ENCODE peak calls at places on chromosomes 1 and 21, in seven cellular contexts. M, S, W, B, G, A and Q are unnamed samples.

GRCh38 chr1:39829791-39830533 is 41.3 kb upstream of the BMP8B start:
- DNase-seq in M (no peak), S (no peak), W (no peak), B (no peak), G (no peak), A (peak), Q (no peak)

GRCh38 chr1:248821101-248821500 is 4.6 kb downstream of the SH3BP5L start:
- DNase-seq in M (no peak), S (no peak), W (no peak), B (no peak), G (no peak), A (no peak), Q (no peak)

GRCh38 chr1:101025283-101025679 is 303 bp downstream of the DPH5 start:
- DNase-seq in M (no peak), S (no peak), W (no peak), B (no peak), G (no peak), A (peak), Q (no peak)

GRCh38 chr1:151327903-151328674 is 873 bp upstream of the PI4KB start:
- DNase-seq in M (no peak), S (no peak), W (no peak), B (peak), G (no peak), A (no peak), Q (no peak)

GRCh38 chr1:151616505-151616849 is 4.6 kb downstream of the SNX27 start:
- DNase-seq in M (no peak), S (no peak), W (no peak), B (no peak), G (no peak), A (no peak), Q (no peak)

GRCh38 chr1:145985502-145986439 is 10.6 kb downstream of the TXNIP start:
- DNase-seq in M (peak), S (peak), W (no peak), B (peak), G (no peak), A (no peak), Q (peak)

GRCh38 chr1:7329868-7330615 is 441.1 kb upstream of the VAMP3 start:
- DNase-seq in M (no peak), S (no peak), W (no peak), B (no peak), G (no peak), A (no peak), Q (no peak)

GRCh38 chr1:167893798-167894197 is 20.1 kb downstream of the ADCY10 start:
- DNase-seq in M (no peak), S (no peak), W (no peak), B (no peak), G (no peak), A (no peak), Q (no peak)

GRCh38 chr21:34889287-34889536 is 159.9 kb downstream of the RUNX1 start:
- DNase-seq in M (no peak), S (peak), W (no peak), B (peak), G (peak), A (peak), Q (peak)

GRCh38 chr1:99579691-99580171 is 66.2 kb upstream of the PALMD start:
- DNase-seq in M (no peak), S (no peak), W (no peak), B (no peak), G (no peak), A (no peak), Q (no peak)

GRCh38 chr1:153357076-153357852 is 390 bp upstream of the S100A9 start:
- DNase-seq in M (no peak), S (peak), W (no peak), B (peak), G (no peak), A (no peak), Q (no peak)

GRCh38 chr1:2202843-2203601 is 8.4 kb upstream of the FAAP20 start:
- DNase-seq in M (no peak), S (peak), W (no peak), B (peak), G (no peak), A (no peak), Q (no peak)

GRCh38 chr1:195663549-195664280 is 944.5 kb downstream of the KCNT2 start:
- DNase-seq in M (no peak), S (no peak), W (peak), B (no peak), G (no peak), A (peak), Q (no peak)

GRCh38 chr1:107935396-107936064 is 29.4 kb downstream of the VAV3 start:
- DNase-seq in M (no peak), S (no peak), W (no peak), B (no peak), G (no peak), A (no peak), Q (no peak)

GRCh38 chr1:169874229-169874628 is 19.5 kb downstream of the SCYL3 start:
- DNase-seq in M (no peak), S (no peak), W (peak), B (no peak), G (no peak), A (no peak), Q (no peak)

GRCh38 chr1:60049188-60049587 is 24.4 kb downstream of the C1orf87 start:
- DNase-seq in M (no peak), S (no peak), W (no peak), B (no peak), G (no peak), A (no peak), Q (no peak)

GRCh38 chr1:230286166-230286889 is 139.8 kb downstream of the PGBD5 start:
- DNase-seq in M (no peak), S (no peak), W (no peak), B (no peak), G (no peak), A (no peak), Q (no peak)

GRCh38 chr1:231134624-231135023 is 27.2 kb upstream of the TRIM67 start:
- DNase-seq in M (no peak), S (no peak), W (no peak), B (no peak), G (no peak), A (no peak), Q (no peak)

GRCh38 chr1:232162001-232162400 is 467.9 kb downstream of the SIPA1L2 start:
- DNase-seq in M (no peak), S (no peak), W (no peak), B (no peak), G (no peak), A (no peak), Q (no peak)

GRCh38 chr1:232600430-232601258 is 29.3 kb downstream of the SIPA1L2 start:
- DNase-seq in M (no peak), S (no peak), W (peak), B (no peak), G (no peak), A (no peak), Q (no peak)

GRCh38 chr1:63155437-63155836 is 166.9 kb upstream of the FOXD3 start:
- DNase-seq in M (no peak), S (no peak), W (no peak), B (no peak), G (no peak), A (no peak), Q (peak)

GRCh38 chr1:12650001-12650421 is 6.1 kb downstream of the AADACL4 start:
- DNase-seq in M (no peak), S (no peak), W (peak), B (no peak), G (no peak), A (no peak), Q (peak)

GRCh38 chr1:219041141-219041540 is 132.5 kb upstream of the LYPLAL1 start:
- DNase-seq in M (no peak), S (no peak), W (peak), B (no peak), G (no peak), A (no peak), Q (no peak)

GRCh38 chr1:215833936-215834729 is 267.0 kb downstream of the KCTD3 start:
- DNase-seq in M (no peak), S (no peak), W (no peak), B (no peak), G (no peak), A (no peak), Q (no peak)

GRCh38 chr1:205547932-205548827 is 43.7 kb downstream of the CDK18 start:
- DNase-seq in M (no peak), S (no peak), W (no peak), B (no peak), G (no peak), A (peak), Q (no peak)

GRCh38 chr1:48495911-48496310 is 23.9 kb upstream of the SPATA6 start:
- DNase-seq in M (no peak), S (no peak), W (no peak), B (no peak), G (no peak), A (no peak), Q (no peak)

GRCh38 chr1:40783001-40783905 is at the start of gene KCNQ4:
- DNase-seq in M (peak), S (peak), W (no peak), B (peak), G (no peak), A (peak), Q (peak)

GRCh38 chr21:36487641-36488307 is 7.9 kb upstream of the CLDN14 start:
- DNase-seq in M (peak), S (no peak), W (no peak), B (no peak), G (no peak), A (no peak), Q (peak)

GRCh38 chr1:54273837-54274192 is 73.8 kb downstream of the MRPL37 start:
- DNase-seq in M (no peak), S (no peak), W (no peak), B (peak), G (no peak), A (peak), Q (peak)

GRCh38 chr1:29249170-29249691 is 12.9 kb downstream of the PTPRU start:
- DNase-seq in M (no peak), S (no peak), W (no peak), B (no peak), G (no peak), A (peak), Q (peak)

GRCh38 chr1:15975358-15975804 is 520 bp downstream of the ZBTB17 start:
- DNase-seq in M (no peak), S (peak), W (no peak), B (peak), G (no peak), A (peak), Q (peak)

GRCh38 chr21:17828223-17828622 is 9.1 kb upstream of the C21orf91 start:
- DNase-seq in M (no peak), S (no peak), W (no peak), B (no peak), G (no peak), A (no peak), Q (no peak)

GRCh38 chr1:205543351-205544305 is 39.2 kb downstream of the CDK18 start:
- DNase-seq in M (peak), S (peak), W (peak), B (peak), G (no peak), A (peak), Q (peak)

GRCh38 chr1:107434379-107434728 is 293.5 kb downstream of the NTNG1 start:
- DNase-seq in M (no peak), S (no peak), W (no peak), B (no peak), G (no peak), A (no peak), Q (peak)

GRCh38 chr1:151723726-151724370 is 2.5 kb downstream of the RIIAD1 start:
- DNase-seq in M (no peak), S (no peak), W (no peak), B (no peak), G (no peak), A (no peak), Q (no peak)

GRCh38 chr1:53375440-53375839 is 47.6 kb upstream of the LRP8 start:
- DNase-seq in M (peak), S (no peak), W (no peak), B (no peak), G (no peak), A (no peak), Q (no peak)

GRCh38 chr1:25568090-25568833 is 24.9 kb downstream of the LDLRAP1 start:
- DNase-seq in M (peak), S (peak), W (no peak), B (no peak), G (no peak), A (peak), Q (no peak)

GRCh38 chr21:34335316-34335715 is 28.5 kb upstream of the KCNE2 start:
- DNase-seq in M (no peak), S (no peak), W (no peak), B (no peak), G (no peak), A (no peak), Q (no peak)

DNA sequence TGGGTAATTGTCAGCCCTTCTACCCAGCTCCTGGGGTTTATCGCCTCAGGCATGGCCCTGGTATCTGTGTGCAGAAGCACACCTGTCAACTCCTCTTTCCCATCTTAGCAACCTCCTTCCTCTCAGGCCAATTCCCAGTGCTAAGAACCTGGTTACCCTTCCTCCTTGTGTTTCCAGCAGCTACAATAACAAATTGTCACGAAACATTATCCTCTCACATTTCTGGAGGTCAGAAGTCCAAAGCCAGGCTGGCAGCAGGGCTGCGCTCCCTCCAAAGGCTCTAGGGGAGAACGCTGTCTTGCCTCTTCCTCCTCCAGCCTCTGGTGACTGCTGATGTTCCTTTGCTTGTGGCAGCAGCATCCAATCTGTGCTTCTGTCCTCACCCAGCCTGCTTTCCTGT is 10.7 kb upstream of the MRPS14 start:
- DNase-seq in M (no peak), S (no peak), W (no peak), B (no peak), G (no peak), A (no peak), Q (no peak)
- H3K27ac ChIP-seq in M (no peak), S (no peak), W (no peak), B (no peak), G (no peak), A (no peak), Q (no peak)

GRCh38 chr1:235293322-235293942 is 34.5 kb downstream of the ARID4B start:
- DNase-seq in M (no peak), S (no peak), W (no peak), B (no peak), G (no peak), A (no peak), Q (no peak)
- H3K27ac ChIP-seq in M (no peak), S (no peak), W (no peak), B (no peak), G (no peak), A (no peak), Q (no peak)

GRCh38 chr1:85628791-85629531 is 48.4 kb downstream of the CCN1 start:
- DNase-seq in M (peak), S (no peak), W (peak), B (peak), G (no peak), A (peak), Q (peak)

GRCh38 chr1:85626818-85627217 is 46.3 kb downstream of the CCN1 start:
- DNase-seq in M (no peak), S (no peak), W (no peak), B (no peak), G (no peak), A (no peak), Q (no peak)

GRCh38 chr1:85624361-85624760 is 43.8 kb downstream of the CCN1 start:
- DNase-seq in M (no peak), S (no peak), W (no peak), B (no peak), G (no peak), A (no peak), Q (no peak)

GRCh38 chr1:85629532-85629920 is 49.0 kb downstream of the CCN1 start:
- DNase-seq in M (no peak), S (no peak), W (no peak), B (no peak), G (no peak), A (no peak), Q (no peak)
- H3K27ac ChIP-seq in M (peak), S (peak), W (peak), B (peak), G (no peak), A (peak), Q (peak)

GRCh38 chr1:9293241-9293511 is 482 bp downstream of the SPSB1 start:
- DNase-seq in M (no peak), S (no peak), W (no peak), B (no peak), G (no peak), A (no peak), Q (no peak)

GRCh38 chr1:9289090-9289534 is 3.6 kb upstream of the SPSB1 start:
- DNase-seq in M (peak), S (peak), W (no peak), B (peak), G (peak), A (peak), Q (peak)

GRCh38 chr1:9292361-9293240 is at the start of gene SPSB1:
- DNase-seq in M (no peak), S (peak), W (no peak), B (peak), G (peak), A (peak), Q (peak)

GRCh38 chr1:9291914-9292360 is 757 bp upstream of the SPSB1 start:
- DNase-seq in M (no peak), S (peak), W (no peak), B (peak), G (no peak), A (peak), Q (peak)

DNA sequence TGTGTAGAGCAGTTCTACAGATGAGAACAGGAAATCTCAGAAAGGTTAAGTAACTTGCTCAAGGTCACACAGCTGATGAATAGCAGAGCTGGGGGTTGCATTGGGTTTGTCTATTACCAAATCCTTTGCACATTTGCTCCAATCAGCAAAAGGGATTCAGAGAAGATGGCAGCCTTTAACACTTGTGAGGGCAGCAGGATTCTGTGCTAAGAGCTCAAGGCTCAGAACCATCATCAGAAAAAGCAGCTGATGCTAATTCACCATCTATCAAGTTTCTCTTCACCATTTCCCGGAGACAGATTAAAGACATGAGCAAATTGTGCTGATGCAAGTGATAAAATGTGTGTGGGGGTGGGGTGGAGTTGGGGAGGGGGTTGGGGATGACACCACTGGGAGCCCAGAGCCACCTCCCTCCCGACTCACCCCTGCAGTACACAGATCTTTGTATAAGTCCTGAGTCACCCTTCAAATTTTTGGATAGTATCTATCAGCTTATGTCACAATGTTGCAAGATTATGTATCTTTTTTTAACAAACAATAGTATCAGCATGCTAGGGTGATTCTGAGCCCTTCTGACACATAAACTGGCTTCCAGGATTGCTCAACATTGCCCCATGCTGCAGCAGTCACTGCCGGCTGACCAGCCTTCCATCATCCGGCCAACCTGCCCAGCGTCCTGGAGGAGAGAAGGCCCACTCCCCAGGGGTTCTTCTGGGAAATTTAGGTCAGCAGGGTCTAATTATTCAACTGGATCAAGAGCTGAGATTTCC is 2.8 kb upstream of the SPSB1 start:
- DNase-seq in M (no peak), S (peak), W (peak), B (peak), G (no peak), A (peak), Q (peak)
- H3K27ac ChIP-seq in M (peak), S (peak), W (peak), B (peak), G (no peak), A (peak), Q (no peak)

GRCh38 chr1:211632117-211632807 is 43.2 kb downstream of the NEK2 start:
- DNase-seq in M (no peak), S (peak), W (no peak), B (no peak), G (no peak), A (no peak), Q (no peak)

GRCh38 chr1:211634931-211635330 is 40.5 kb downstream of the NEK2 start:
- DNase-seq in M (no peak), S (no peak), W (no peak), B (no peak), G (no peak), A (no peak), Q (no peak)

GRCh38 chr1:211632808-211633522 is 42.5 kb downstream of the NEK2 start:
- DNase-seq in M (no peak), S (peak), W (peak), B (peak), G (no peak), A (no peak), Q (no peak)

GRCh38 chr1:211634461-211634860 is 41.0 kb downstream of the NEK2 start:
- DNase-seq in M (no peak), S (no peak), W (no peak), B (no peak), G (no peak), A (no peak), Q (no peak)

GRCh38 chr1:211633523-211633843 is 41.9 kb downstream of the NEK2 start:
- DNase-seq in M (no peak), S (no peak), W (no peak), B (no peak), G (no peak), A (no peak), Q (no peak)
- H3K27ac ChIP-seq in M (peak), S (peak), W (peak), B (peak), G (no peak), A (no peak), Q (no peak)